ENCODE peak calls at places on chromosomes 5 and 9, in seven cellular contexts. One of them, this sample, is unnamed.

GRCh38 chr9:97563458-97564135 is 62.1 kb downstream of the TMOD1 start:
- DNase-seq in activated effector memory CD4-positive, alpha-beta T cell treated with anti-CD3 and anti-CD28 coated beads, Interleukin-2, amount 50 U/mL, for 16 hours: peak
- DNase-seq in NCI-H524: no peak
- DNase-seq in CD8-positive, alpha-beta T cell: no peak
- DNase-seq in midbrain: no peak
- DNase-seq in activated CD4-positive, CD25-positive, alpha-beta regulatory T cell treated with anti-CD3 and anti-CD28 coated beads, Interleukin-2, amount 50 U/mL, for 72 hours: no peak
- DNase-seq in stimulated activated CD4-positive, alpha-beta T cell treated with anti-CD3 and anti-CD28 coated beads, Interleukin-1b, Interleukin-23, amount 100 ng/mL, for 1 hour: no peak
- DNase-seq in this sample: peak

GRCh38 chr5:10577371-10578291 is 13.8 kb downstream of the ANKRD33B start:
- DNase-seq in activated effector memory CD4-positive, alpha-beta T cell treated with anti-CD3 and anti-CD28 coated beads, Interleukin-2, amount 50 U/mL, for 16 hours: no peak
- DNase-seq in NCI-H524: no peak
- DNase-seq in CD8-positive, alpha-beta T cell: no peak
- DNase-seq in midbrain: no peak
- DNase-seq in activated CD4-positive, CD25-positive, alpha-beta regulatory T cell treated with anti-CD3 and anti-CD28 coated beads, Interleukin-2, amount 50 U/mL, for 72 hours: no peak
- DNase-seq in stimulated activated CD4-positive, alpha-beta T cell treated with anti-CD3 and anti-CD28 coated beads, Interleukin-1b, Interleukin-23, amount 100 ng/mL, for 1 hour: no peak
- DNase-seq in this sample: peak

GRCh38 chr9:131587331-131587730 is 42.0 kb downstream of the PRRT1B start:
- DNase-seq in activated effector memory CD4-positive, alpha-beta T cell treated with anti-CD3 and anti-CD28 coated beads, Interleukin-2, amount 50 U/mL, for 16 hours: no peak
- DNase-seq in NCI-H524: no peak
- DNase-seq in CD8-positive, alpha-beta T cell: no peak
- DNase-seq in midbrain: no peak
- DNase-seq in activated CD4-positive, CD25-positive, alpha-beta regulatory T cell treated with anti-CD3 and anti-CD28 coated beads, Interleukin-2, amount 50 U/mL, for 72 hours: no peak
- DNase-seq in stimulated activated CD4-positive, alpha-beta T cell treated with anti-CD3 and anti-CD28 coated beads, Interleukin-1b, Interleukin-23, amount 100 ng/mL, for 1 hour: no peak
- DNase-seq in this sample: no peak

GRCh38 chr5:67792891-67793290 is 422.7 kb upstream of the PIK3R1 start:
- DNase-seq in activated effector memory CD4-positive, alpha-beta T cell treated with anti-CD3 and anti-CD28 coated beads, Interleukin-2, amount 50 U/mL, for 16 hours: no peak
- DNase-seq in NCI-H524: no peak
- DNase-seq in CD8-positive, alpha-beta T cell: no peak
- DNase-seq in midbrain: no peak
- DNase-seq in activated CD4-positive, CD25-positive, alpha-beta regulatory T cell treated with anti-CD3 and anti-CD28 coated beads, Interleukin-2, amount 50 U/mL, for 72 hours: no peak
- DNase-seq in stimulated activated CD4-positive, alpha-beta T cell treated with anti-CD3 and anti-CD28 coated beads, Interleukin-1b, Interleukin-23, amount 100 ng/mL, for 1 hour: no peak
- DNase-seq in this sample: no peak

GRCh38 chr5:5461012-5461411 is 38.5 kb downstream of the ICE1 start:
- DNase-seq in activated effector memory CD4-positive, alpha-beta T cell treated with anti-CD3 and anti-CD28 coated beads, Interleukin-2, amount 50 U/mL, for 16 hours: no peak
- DNase-seq in NCI-H524: no peak
- DNase-seq in CD8-positive, alpha-beta T cell: no peak
- DNase-seq in midbrain: no peak
- DNase-seq in activated CD4-positive, CD25-positive, alpha-beta regulatory T cell treated with anti-CD3 and anti-CD28 coated beads, Interleukin-2, amount 50 U/mL, for 72 hours: no peak
- DNase-seq in stimulated activated CD4-positive, alpha-beta T cell treated with anti-CD3 and anti-CD28 coated beads, Interleukin-1b, Interleukin-23, amount 100 ng/mL, for 1 hour: no peak
- DNase-seq in this sample: no peak

GRCh38 chr5:31680528-31680927 is 41.6 kb downstream of the PDZD2 start:
- DNase-seq in activated effector memory CD4-positive, alpha-beta T cell treated with anti-CD3 and anti-CD28 coated beads, Interleukin-2, amount 50 U/mL, for 16 hours: no peak
- DNase-seq in NCI-H524: no peak
- DNase-seq in CD8-positive, alpha-beta T cell: no peak
- DNase-seq in midbrain: peak
- DNase-seq in activated CD4-positive, CD25-positive, alpha-beta regulatory T cell treated with anti-CD3 and anti-CD28 coated beads, Interleukin-2, amount 50 U/mL, for 72 hours: no peak
- DNase-seq in stimulated activated CD4-positive, alpha-beta T cell treated with anti-CD3 and anti-CD28 coated beads, Interleukin-1b, Interleukin-23, amount 100 ng/mL, for 1 hour: no peak
- DNase-seq in this sample: no peak

GRCh38 chr5:1799110-1799601 is 481 bp downstream of the MRPL36 start:
- DNase-seq in activated effector memory CD4-positive, alpha-beta T cell treated with anti-CD3 and anti-CD28 coated beads, Interleukin-2, amount 50 U/mL, for 16 hours: no peak
- DNase-seq in NCI-H524: no peak
- DNase-seq in CD8-positive, alpha-beta T cell: no peak
- DNase-seq in midbrain: no peak
- DNase-seq in activated CD4-positive, CD25-positive, alpha-beta regulatory T cell treated with anti-CD3 and anti-CD28 coated beads, Interleukin-2, amount 50 U/mL, for 72 hours: peak
- DNase-seq in stimulated activated CD4-positive, alpha-beta T cell treated with anti-CD3 and anti-CD28 coated beads, Interleukin-1b, Interleukin-23, amount 100 ng/mL, for 1 hour: no peak
- DNase-seq in this sample: no peak

GRCh38 chr5:66538126-66538525 is 58.1 kb upstream of the MAST4 start:
- DNase-seq in activated effector memory CD4-positive, alpha-beta T cell treated with anti-CD3 and anti-CD28 coated beads, Interleukin-2, amount 50 U/mL, for 16 hours: no peak
- DNase-seq in NCI-H524: no peak
- DNase-seq in CD8-positive, alpha-beta T cell: no peak
- DNase-seq in midbrain: no peak
- DNase-seq in activated CD4-positive, CD25-positive, alpha-beta regulatory T cell treated with anti-CD3 and anti-CD28 coated beads, Interleukin-2, amount 50 U/mL, for 72 hours: no peak
- DNase-seq in stimulated activated CD4-positive, alpha-beta T cell treated with anti-CD3 and anti-CD28 coated beads, Interleukin-1b, Interleukin-23, amount 100 ng/mL, for 1 hour: no peak
- DNase-seq in this sample: no peak

GRCh38 chr9:110440161-110440560 is 102.5 kb upstream of the TXNDC8 start:
- DNase-seq in activated effector memory CD4-positive, alpha-beta T cell treated with anti-CD3 and anti-CD28 coated beads, Interleukin-2, amount 50 U/mL, for 16 hours: no peak
- DNase-seq in NCI-H524: no peak
- DNase-seq in CD8-positive, alpha-beta T cell: no peak
- DNase-seq in midbrain: peak
- DNase-seq in activated CD4-positive, CD25-positive, alpha-beta regulatory T cell treated with anti-CD3 and anti-CD28 coated beads, Interleukin-2, amount 50 U/mL, for 72 hours: no peak
- DNase-seq in stimulated activated CD4-positive, alpha-beta T cell treated with anti-CD3 and anti-CD28 coated beads, Interleukin-1b, Interleukin-23, amount 100 ng/mL, for 1 hour: no peak
- DNase-seq in this sample: no peak

GRCh38 chr5:75007537-75007847 is 44.9 kb downstream of the GCNT4 start:
- DNase-seq in activated effector memory CD4-positive, alpha-beta T cell treated with anti-CD3 and anti-CD28 coated beads, Interleukin-2, amount 50 U/mL, for 16 hours: no peak
- DNase-seq in NCI-H524: no peak
- DNase-seq in CD8-positive, alpha-beta T cell: no peak
- DNase-seq in midbrain: no peak
- DNase-seq in activated CD4-positive, CD25-positive, alpha-beta regulatory T cell treated with anti-CD3 and anti-CD28 coated beads, Interleukin-2, amount 50 U/mL, for 72 hours: no peak
- DNase-seq in stimulated activated CD4-positive, alpha-beta T cell treated with anti-CD3 and anti-CD28 coated beads, Interleukin-1b, Interleukin-23, amount 100 ng/mL, for 1 hour: no peak
- DNase-seq in this sample: no peak

GRCh38 chr9:25600501-25600900 is 77.7 kb downstream of the TUSC1 start:
- DNase-seq in activated effector memory CD4-positive, alpha-beta T cell treated with anti-CD3 and anti-CD28 coated beads, Interleukin-2, amount 50 U/mL, for 16 hours: no peak
- DNase-seq in NCI-H524: no peak
- DNase-seq in CD8-positive, alpha-beta T cell: no peak
- DNase-seq in midbrain: no peak
- DNase-seq in activated CD4-positive, CD25-positive, alpha-beta regulatory T cell treated with anti-CD3 and anti-CD28 coated beads, Interleukin-2, amount 50 U/mL, for 72 hours: no peak
- DNase-seq in stimulated activated CD4-positive, alpha-beta T cell treated with anti-CD3 and anti-CD28 coated beads, Interleukin-1b, Interleukin-23, amount 100 ng/mL, for 1 hour: no peak
- DNase-seq in this sample: no peak

GRCh38 chr9:16671591-16672137 is 198.8 kb downstream of the BNC2 start:
- DNase-seq in activated effector memory CD4-positive, alpha-beta T cell treated with anti-CD3 and anti-CD28 coated beads, Interleukin-2, amount 50 U/mL, for 16 hours: no peak
- DNase-seq in NCI-H524: no peak
- DNase-seq in CD8-positive, alpha-beta T cell: no peak
- DNase-seq in midbrain: no peak
- DNase-seq in activated CD4-positive, CD25-positive, alpha-beta regulatory T cell treated with anti-CD3 and anti-CD28 coated beads, Interleukin-2, amount 50 U/mL, for 72 hours: no peak
- DNase-seq in stimulated activated CD4-positive, alpha-beta T cell treated with anti-CD3 and anti-CD28 coated beads, Interleukin-1b, Interleukin-23, amount 100 ng/mL, for 1 hour: no peak
- DNase-seq in this sample: no peak

GRCh38 chr9:98832768-98833089 is 25.3 kb downstream of the GALNT12 start:
- DNase-seq in activated effector memory CD4-positive, alpha-beta T cell treated with anti-CD3 and anti-CD28 coated beads, Interleukin-2, amount 50 U/mL, for 16 hours: no peak
- DNase-seq in NCI-H524: no peak
- DNase-seq in CD8-positive, alpha-beta T cell: no peak
- DNase-seq in midbrain: no peak
- DNase-seq in activated CD4-positive, CD25-positive, alpha-beta regulatory T cell treated with anti-CD3 and anti-CD28 coated beads, Interleukin-2, amount 50 U/mL, for 72 hours: no peak
- DNase-seq in stimulated activated CD4-positive, alpha-beta T cell treated with anti-CD3 and anti-CD28 coated beads, Interleukin-1b, Interleukin-23, amount 100 ng/mL, for 1 hour: no peak
- DNase-seq in this sample: no peak

GRCh38 chr5:138951091-138951985 is 76.2 kb upstream of the LRRTM2 start:
- DNase-seq in activated effector memory CD4-positive, alpha-beta T cell treated with anti-CD3 and anti-CD28 coated beads, Interleukin-2, amount 50 U/mL, for 16 hours: peak
- DNase-seq in NCI-H524: no peak
- DNase-seq in CD8-positive, alpha-beta T cell: no peak
- DNase-seq in midbrain: no peak
- DNase-seq in activated CD4-positive, CD25-positive, alpha-beta regulatory T cell treated with anti-CD3 and anti-CD28 coated beads, Interleukin-2, amount 50 U/mL, for 72 hours: no peak
- DNase-seq in stimulated activated CD4-positive, alpha-beta T cell treated with anti-CD3 and anti-CD28 coated beads, Interleukin-1b, Interleukin-23, amount 100 ng/mL, for 1 hour: no peak
- DNase-seq in this sample: no peak

GRCh38 chr9:99377790-99378775 is 156.0 kb downstream of the SEC61B start:
- DNase-seq in activated effector memory CD4-positive, alpha-beta T cell treated with anti-CD3 and anti-CD28 coated beads, Interleukin-2, amount 50 U/mL, for 16 hours: no peak
- DNase-seq in NCI-H524: no peak
- DNase-seq in CD8-positive, alpha-beta T cell: no peak
- DNase-seq in midbrain: no peak
- DNase-seq in activated CD4-positive, CD25-positive, alpha-beta regulatory T cell treated with anti-CD3 and anti-CD28 coated beads, Interleukin-2, amount 50 U/mL, for 72 hours: no peak
- DNase-seq in stimulated activated CD4-positive, alpha-beta T cell treated with anti-CD3 and anti-CD28 coated beads, Interleukin-1b, Interleukin-23, amount 100 ng/mL, for 1 hour: no peak
- DNase-seq in this sample: no peak

GRCh38 chr9:134619456-134619982 is 22.1 kb upstream of the COL5A1 start:
- DNase-seq in activated effector memory CD4-positive, alpha-beta T cell treated with anti-CD3 and anti-CD28 coated beads, Interleukin-2, amount 50 U/mL, for 16 hours: no peak
- DNase-seq in NCI-H524: no peak
- DNase-seq in CD8-positive, alpha-beta T cell: no peak
- DNase-seq in midbrain: no peak
- DNase-seq in activated CD4-positive, CD25-positive, alpha-beta regulatory T cell treated with anti-CD3 and anti-CD28 coated beads, Interleukin-2, amount 50 U/mL, for 72 hours: no peak
- DNase-seq in stimulated activated CD4-positive, alpha-beta T cell treated with anti-CD3 and anti-CD28 coated beads, Interleukin-1b, Interleukin-23, amount 100 ng/mL, for 1 hour: no peak
- DNase-seq in this sample: peak

GRCh38 chr9:3908731-3909130 is 382.9 kb upstream of the RFX3 start:
- DNase-seq in activated effector memory CD4-positive, alpha-beta T cell treated with anti-CD3 and anti-CD28 coated beads, Interleukin-2, amount 50 U/mL, for 16 hours: no peak
- DNase-seq in NCI-H524: no peak
- DNase-seq in CD8-positive, alpha-beta T cell: no peak
- DNase-seq in midbrain: peak
- DNase-seq in activated CD4-positive, CD25-positive, alpha-beta regulatory T cell treated with anti-CD3 and anti-CD28 coated beads, Interleukin-2, amount 50 U/mL, for 72 hours: no peak
- DNase-seq in stimulated activated CD4-positive, alpha-beta T cell treated with anti-CD3 and anti-CD28 coated beads, Interleukin-1b, Interleukin-23, amount 100 ng/mL, for 1 hour: no peak
- DNase-seq in this sample: no peak

GRCh38 chr9:91164724-91165520 is 196.8 kb downstream of the AUH start:
- DNase-seq in activated effector memory CD4-positive, alpha-beta T cell treated with anti-CD3 and anti-CD28 coated beads, Interleukin-2, amount 50 U/mL, for 16 hours: peak
- DNase-seq in NCI-H524: no peak
- DNase-seq in CD8-positive, alpha-beta T cell: peak
- DNase-seq in midbrain: no peak
- DNase-seq in activated CD4-positive, CD25-positive, alpha-beta regulatory T cell treated with anti-CD3 and anti-CD28 coated beads, Interleukin-2, amount 50 U/mL, for 72 hours: peak
- DNase-seq in stimulated activated CD4-positive, alpha-beta T cell treated with anti-CD3 and anti-CD28 coated beads, Interleukin-1b, Interleukin-23, amount 100 ng/mL, for 1 hour: no peak
- DNase-seq in this sample: peak

GRCh38 chr5:10503997-10504761 is 59.7 kb upstream of the ANKRD33B start:
- DNase-seq in activated effector memory CD4-positive, alpha-beta T cell treated with anti-CD3 and anti-CD28 coated beads, Interleukin-2, amount 50 U/mL, for 16 hours: no peak
- DNase-seq in NCI-H524: no peak
- DNase-seq in CD8-positive, alpha-beta T cell: no peak
- DNase-seq in midbrain: no peak
- DNase-seq in activated CD4-positive, CD25-positive, alpha-beta regulatory T cell treated with anti-CD3 and anti-CD28 coated beads, Interleukin-2, amount 50 U/mL, for 72 hours: no peak
- DNase-seq in stimulated activated CD4-positive, alpha-beta T cell treated with anti-CD3 and anti-CD28 coated beads, Interleukin-1b, Interleukin-23, amount 100 ng/mL, for 1 hour: no peak
- DNase-seq in this sample: no peak

GRCh38 chr9:134329576-134329855 is 3.3 kb downstream of the RXRA start:
- DNase-seq in activated effector memory CD4-positive, alpha-beta T cell treated with anti-CD3 and anti-CD28 coated beads, Interleukin-2, amount 50 U/mL, for 16 hours: no peak
- DNase-seq in NCI-H524: no peak
- DNase-seq in CD8-positive, alpha-beta T cell: no peak
- DNase-seq in midbrain: no peak
- DNase-seq in activated CD4-positive, CD25-positive, alpha-beta regulatory T cell treated with anti-CD3 and anti-CD28 coated beads, Interleukin-2, amount 50 U/mL, for 72 hours: no peak
- DNase-seq in stimulated activated CD4-positive, alpha-beta T cell treated with anti-CD3 and anti-CD28 coated beads, Interleukin-1b, Interleukin-23, amount 100 ng/mL, for 1 hour: no peak
- DNase-seq in this sample: no peak

GRCh38 chr5:34042302-34042701 is 711 bp downstream of the C1QTNF3 start:
- DNase-seq in activated effector memory CD4-positive, alpha-beta T cell treated with anti-CD3 and anti-CD28 coated beads, Interleukin-2, amount 50 U/mL, for 16 hours: no peak
- DNase-seq in NCI-H524: no peak
- DNase-seq in CD8-positive, alpha-beta T cell: no peak
- DNase-seq in midbrain: peak
- DNase-seq in activated CD4-positive, CD25-positive, alpha-beta regulatory T cell treated with anti-CD3 and anti-CD28 coated beads, Interleukin-2, amount 50 U/mL, for 72 hours: no peak
- DNase-seq in stimulated activated CD4-positive, alpha-beta T cell treated with anti-CD3 and anti-CD28 coated beads, Interleukin-1b, Interleukin-23, amount 100 ng/mL, for 1 hour: no peak
- DNase-seq in this sample: no peak

GRCh38 chr9:34989946-34990635 is 546 bp downstream of the DNAJB5 start:
- DNase-seq in activated effector memory CD4-positive, alpha-beta T cell treated with anti-CD3 and anti-CD28 coated beads, Interleukin-2, amount 50 U/mL, for 16 hours: peak
- DNase-seq in NCI-H524: peak
- DNase-seq in CD8-positive, alpha-beta T cell: no peak
- DNase-seq in midbrain: peak
- DNase-seq in activated CD4-positive, CD25-positive, alpha-beta regulatory T cell treated with anti-CD3 and anti-CD28 coated beads, Interleukin-2, amount 50 U/mL, for 72 hours: peak
- DNase-seq in stimulated activated CD4-positive, alpha-beta T cell treated with anti-CD3 and anti-CD28 coated beads, Interleukin-1b, Interleukin-23, amount 100 ng/mL, for 1 hour: no peak
- DNase-seq in this sample: peak

This sample was measured in coronary artery.